ENCODE peak calls at places on chromosome 13, in seven cellular contexts. One of them, this sample, is unnamed.

GRCh38 chr13:23750383-23751121 is 138.6 kb downstream of the MIPEP start:
- DNase-seq in A549: no peak
- DNase-seq in Caco-2: no peak
- DNase-seq in CD8-positive, alpha-beta T cell: no peak
- DNase-seq in fibroblast of mammary gland: peak; percentile 60
- DNase-seq in cardiac fibroblast: peak; percentile 90
- DNase-seq in GM23338: no peak
- DNase-seq in this sample: peak; percentile 63

GRCh38 chr13:36214163-36214921 is at the start of gene SOHLH2:
- DNase-seq in GM23338: no peak
- DNase-seq in CD8-positive, alpha-beta T cell: no peak
- DNase-seq in fibroblast of mammary gland: no peak
- DNase-seq in A549: no peak
- DNase-seq in cardiac fibroblast: no peak
- DNase-seq in Caco-2: no peak
- DNase-seq in this sample: no peak

GRCh38 chr13:40169476-40169875 is 497.0 kb downstream of the FOXO1 start:
- DNase-seq in Caco-2: no peak
- DNase-seq in cardiac fibroblast: no peak
- DNase-seq in fibroblast of mammary gland: peak; percentile 21
- DNase-seq in GM23338: no peak
- DNase-seq in A549: no peak
- DNase-seq in CD8-positive, alpha-beta T cell: no peak
- DNase-seq in this sample: no peak

GRCh38 chr13:80116107-80116506 is 224.8 kb downstream of the SPRY2 start:
- DNase-seq in cardiac fibroblast: peak; percentile 74
- DNase-seq in GM23338: no peak
- DNase-seq in Caco-2: no peak
- DNase-seq in fibroblast of mammary gland: peak; percentile 88
- DNase-seq in CD8-positive, alpha-beta T cell: no peak
- DNase-seq in A549: no peak
- DNase-seq in this sample: peak; percentile 63

GRCh38 chr13:106003651-106004050 is 531.8 kb downstream of the EFNB2 start:
- DNase-seq in cardiac fibroblast: no peak
- DNase-seq in GM23338: no peak
- DNase-seq in A549: no peak
- DNase-seq in Caco-2: no peak
- DNase-seq in CD8-positive, alpha-beta T cell: no peak
- DNase-seq in fibroblast of mammary gland: no peak
- DNase-seq in this sample: no peak

GRCh38 chr13:78586706-78587105 is 16.6 kb downstream of the POU4F1 start:
- DNase-seq in fibroblast of mammary gland: no peak
- DNase-seq in cardiac fibroblast: no peak
- DNase-seq in Caco-2: no peak
- DNase-seq in A549: no peak
- DNase-seq in CD8-positive, alpha-beta T cell: no peak
- DNase-seq in GM23338: peak; percentile 96
- DNase-seq in this sample: no peak

GRCh38 chr13:53012707-53013106 is 15.9 kb upstream of the OLFM4 start:
- DNase-seq in fibroblast of mammary gland: no peak
- DNase-seq in CD8-positive, alpha-beta T cell: no peak
- DNase-seq in cardiac fibroblast: no peak
- DNase-seq in GM23338: no peak
- DNase-seq in A549: no peak
- DNase-seq in Caco-2: no peak
- DNase-seq in this sample: no peak

GRCh38 chr13:31846984-31847752 is 107.8 kb downstream of the RXFP2 start:
- DNase-seq in Caco-2: no peak
- DNase-seq in A549: no peak
- DNase-seq in CD8-positive, alpha-beta T cell: no peak
- DNase-seq in GM23338: peak; percentile 44
- DNase-seq in fibroblast of mammary gland: peak; percentile 8
- DNase-seq in cardiac fibroblast: peak; percentile 12
- DNase-seq in this sample: no peak

GRCh38 chr13:53004605-53005004 is 24.0 kb upstream of the OLFM4 start:
- DNase-seq in A549: no peak
- DNase-seq in cardiac fibroblast: no peak
- DNase-seq in fibroblast of mammary gland: no peak
- DNase-seq in CD8-positive, alpha-beta T cell: no peak
- DNase-seq in Caco-2: no peak
- DNase-seq in GM23338: no peak
- DNase-seq in this sample: no peak

GRCh38 chr13:90800082-90800746 is 547.3 kb upstream of the MIR17HG start:
- DNase-seq in fibroblast of mammary gland: no peak
- DNase-seq in cardiac fibroblast: peak; percentile 3
- DNase-seq in GM23338: no peak
- DNase-seq in A549: no peak
- DNase-seq in CD8-positive, alpha-beta T cell: no peak
- DNase-seq in Caco-2: no peak
- DNase-seq in this sample: peak; percentile 59

GRCh38 chr13:61760102-61760501 is 344.5 kb upstream of the PCDH20 start:
- DNase-seq in CD8-positive, alpha-beta T cell: no peak
- DNase-seq in GM23338: no peak
- DNase-seq in Caco-2: no peak
- DNase-seq in fibroblast of mammary gland: no peak
- DNase-seq in A549: no peak
- DNase-seq in cardiac fibroblast: no peak
- DNase-seq in this sample: no peak

GRCh38 chr13:98528663-98529064 is 48.2 kb downstream of the STK24 start:
- DNase-seq in CD8-positive, alpha-beta T cell: no peak
- DNase-seq in A549: no peak
- DNase-seq in fibroblast of mammary gland: peak; percentile 74
- DNase-seq in cardiac fibroblast: peak; percentile 36
- DNase-seq in GM23338: no peak
- DNase-seq in Caco-2: no peak
- DNase-seq in this sample: no peak

GRCh38 chr13:90723381-90723780 is 624.1 kb upstream of the MIR17HG start:
- DNase-seq in cardiac fibroblast: no peak
- DNase-seq in Caco-2: no peak
- DNase-seq in GM23338: no peak
- DNase-seq in A549: no peak
- DNase-seq in CD8-positive, alpha-beta T cell: no peak
- DNase-seq in fibroblast of mammary gland: no peak
- DNase-seq in this sample: no peak

GRCh38 chr13:32955881-32956594 is 60.2 kb upstream of the KL start:
- DNase-seq in GM23338: no peak
- DNase-seq in A549: no peak
- DNase-seq in cardiac fibroblast: no peak
- DNase-seq in CD8-positive, alpha-beta T cell: no peak
- DNase-seq in fibroblast of mammary gland: peak; percentile 3
- DNase-seq in Caco-2: no peak
- DNase-seq in this sample: no peak

GRCh38 chr13:51453308-51453958 is 597 bp upstream of the INTS6 start:
- DNase-seq in fibroblast of mammary gland: no peak
- DNase-seq in cardiac fibroblast: no peak
- DNase-seq in A549: no peak
- DNase-seq in GM23338: peak; percentile 74
- DNase-seq in Caco-2: no peak
- DNase-seq in CD8-positive, alpha-beta T cell: peak; percentile 92
- DNase-seq in this sample: no peak

GRCh38 chr13:111027481-111028439 is 87.3 kb upstream of the ARHGEF7 start:
- DNase-seq in fibroblast of mammary gland: peak; percentile 34
- DNase-seq in GM23338: no peak
- DNase-seq in cardiac fibroblast: peak; percentile 29
- DNase-seq in CD8-positive, alpha-beta T cell: no peak
- DNase-seq in A549: no peak
- DNase-seq in Caco-2: no peak
- DNase-seq in this sample: no peak

GRCh38 chr13:113103646-113104045 is 1.9 kb upstream of the F7 start:
- DNase-seq in A549: no peak
- DNase-seq in GM23338: no peak
- DNase-seq in fibroblast of mammary gland: no peak
- DNase-seq in cardiac fibroblast: no peak
- DNase-seq in CD8-positive, alpha-beta T cell: no peak
- DNase-seq in Caco-2: no peak
- DNase-seq in this sample: no peak

GRCh38 chr13:29538625-29538976 is 56.9 kb downstream of the SLC7A1 start:
- DNase-seq in A549: no peak
- DNase-seq in CD8-positive, alpha-beta T cell: no peak
- DNase-seq in fibroblast of mammary gland: no peak
- DNase-seq in GM23338: no peak
- DNase-seq in Caco-2: no peak
- DNase-seq in cardiac fibroblast: no peak
- DNase-seq in this sample: no peak

GRCh38 chr13:85974604-85975366 is 175.6 kb upstream of the SLITRK6 start:
- DNase-seq in fibroblast of mammary gland: peak; percentile 4
- DNase-seq in GM23338: no peak
- DNase-seq in CD8-positive, alpha-beta T cell: no peak
- DNase-seq in A549: no peak
- DNase-seq in Caco-2: no peak
- DNase-seq in cardiac fibroblast: peak; percentile 11
- DNase-seq in this sample: peak; percentile 50

GRCh38 chr13:84571264-84571663 is 689.0 kb upstream of the SLITRK1 start:
- DNase-seq in fibroblast of mammary gland: no peak
- DNase-seq in GM23338: peak; percentile 52
- DNase-seq in A549: no peak
- DNase-seq in cardiac fibroblast: no peak
- DNase-seq in CD8-positive, alpha-beta T cell: no peak
- DNase-seq in Caco-2: no peak
- DNase-seq in this sample: no peak

GRCh38 chr13:108944760-108945159 is 315.3 kb downstream of the MYO16 start:
- DNase-seq in CD8-positive, alpha-beta T cell: no peak
- DNase-seq in fibroblast of mammary gland: peak; percentile 88
- DNase-seq in GM23338: no peak
- DNase-seq in A549: peak; percentile 59
- DNase-seq in cardiac fibroblast: peak; percentile 82
- DNase-seq in Caco-2: no peak
- DNase-seq in this sample: peak; percentile 44

GRCh38 chr13:54950546-54950945 is 1921.9 kb downstream of the OLFM4 start:
- DNase-seq in GM23338: peak; percentile 41
- DNase-seq in Caco-2: no peak
- DNase-seq in A549: no peak
- DNase-seq in CD8-positive, alpha-beta T cell: no peak
- DNase-seq in cardiac fibroblast: no peak
- DNase-seq in fibroblast of mammary gland: no peak
- DNase-seq in this sample: no peak

GRCh38 chr13:54949735-54950134 is 1921.1 kb downstream of the OLFM4 start:
- DNase-seq in cardiac fibroblast: no peak
- DNase-seq in GM23338: no peak
- DNase-seq in Caco-2: no peak
- DNase-seq in fibroblast of mammary gland: no peak
- DNase-seq in A549: no peak
- DNase-seq in CD8-positive, alpha-beta T cell: no peak
- DNase-seq in this sample: no peak

GRCh38 chr13:54958781-54959180 is 1930.2 kb downstream of the OLFM4 start:
- DNase-seq in GM23338: peak; percentile 5
- DNase-seq in cardiac fibroblast: no peak
- DNase-seq in Caco-2: no peak
- DNase-seq in fibroblast of mammary gland: no peak
- DNase-seq in CD8-positive, alpha-beta T cell: no peak
- DNase-seq in A549: no peak
- DNase-seq in this sample: no peak

GRCh38 chr13:54953786-54954185 is 1925.2 kb downstream of the OLFM4 start:
- DNase-seq in cardiac fibroblast: no peak
- DNase-seq in CD8-positive, alpha-beta T cell: no peak
- DNase-seq in GM23338: no peak
- DNase-seq in fibroblast of mammary gland: no peak
- DNase-seq in Caco-2: no peak
- DNase-seq in A549: no peak
- DNase-seq in this sample: no peak
- TF ChIP-seq CTCF in cardiac fibroblast: no peak
- TF ChIP-seq CTCF in CD8-positive, alpha-beta T cell: no peak
- TF ChIP-seq CTCF in GM23338: no peak
- TF ChIP-seq CTCF in fibroblast of mammary gland: no peak
- TF ChIP-seq CTCF in Caco-2: no peak
- TF ChIP-seq CTCF in A549: no peak
- TF ChIP-seq CTCF in this sample: no peak

GRCh38 chr13:99953138-99953755 is 18.3 kb downstream of the ZIC5 start:
- DNase-seq in fibroblast of mammary gland: no peak
- DNase-seq in cardiac fibroblast: no peak
- DNase-seq in Caco-2: no peak
- DNase-seq in GM23338: no peak
- DNase-seq in CD8-positive, alpha-beta T cell: no peak
- DNase-seq in A549: no peak
- DNase-seq in this sample: no peak

GRCh38 chr13:99956473-99957349 is 14.9 kb downstream of the ZIC5 start:
- DNase-seq in Caco-2: no peak
- DNase-seq in fibroblast of mammary gland: no peak
- DNase-seq in A549: no peak
- DNase-seq in GM23338: peak; percentile 60
- DNase-seq in cardiac fibroblast: no peak
- DNase-seq in CD8-positive, alpha-beta T cell: peak; percentile 48
- DNase-seq in this sample: no peak

GRCh38 chr13:99958402-99959126 is 13.0 kb downstream of the ZIC5 start:
- DNase-seq in CD8-positive, alpha-beta T cell: no peak
- DNase-seq in fibroblast of mammary gland: no peak
- DNase-seq in Caco-2: no peak
- DNase-seq in cardiac fibroblast: no peak
- DNase-seq in A549: no peak
- DNase-seq in GM23338: peak; percentile 85
- DNase-seq in this sample: no peak

GRCh38 chr13:99955107-99955746 is 16.3 kb downstream of the ZIC5 start:
- DNase-seq in GM23338: peak; percentile 60
- DNase-seq in fibroblast of mammary gland: no peak
- DNase-seq in Caco-2: no peak
- DNase-seq in cardiac fibroblast: no peak
- DNase-seq in A549: no peak
- DNase-seq in CD8-positive, alpha-beta T cell: no peak
- DNase-seq in this sample: no peak

GRCh38 chr13:99955747-99956472 is 15.7 kb downstream of the ZIC5 start:
- DNase-seq in cardiac fibroblast: peak; percentile 7
- DNase-seq in CD8-positive, alpha-beta T cell: no peak
- DNase-seq in Caco-2: no peak
- DNase-seq in fibroblast of mammary gland: peak; percentile 43
- DNase-seq in A549: no peak
- DNase-seq in GM23338: peak; percentile 56
- DNase-seq in this sample: peak; percentile 27
- H3K4me3 ChIP-seq in cardiac fibroblast: peak overlapping the region; percentile 5
- H3K4me3 ChIP-seq in CD8-positive, alpha-beta T cell: no peak overlapping the region
- H3K4me3 ChIP-seq in Caco-2: no peak overlapping the region
- H3K4me3 ChIP-seq in fibroblast of mammary gland: peak overlapping the region; percentile 3
- H3K4me3 ChIP-seq in A549: no peak overlapping the region
- H3K4me3 ChIP-seq in GM23338: peak overlapping the region; percentile 84
- H3K4me3 ChIP-seq in this sample: peak overlapping the region; percentile 7

GRCh38 chr13:20990910-20991525 is 70.4 kb downstream of the LATS2 start:
- DNase-seq in GM23338: peak; percentile 39
- DNase-seq in cardiac fibroblast: no peak
- DNase-seq in A549: no peak
- DNase-seq in fibroblast of mammary gland: no peak
- DNase-seq in CD8-positive, alpha-beta T cell: no peak
- DNase-seq in Caco-2: no peak
- DNase-seq in this sample: no peak
- TF ChIP-seq CTCF in GM23338: peak; percentile 6
- TF ChIP-seq CTCF in cardiac fibroblast: no peak
- TF ChIP-seq CTCF in A549: no peak
- TF ChIP-seq CTCF in fibroblast of mammary gland: no peak
- TF ChIP-seq CTCF in CD8-positive, alpha-beta T cell: no peak
- TF ChIP-seq CTCF in Caco-2: no peak
- TF ChIP-seq CTCF in this sample: no peak

GRCh38 chr13:66888698-66889097 is 341.4 kb downstream of the PCDH9 start:
- DNase-seq in GM23338: no peak
- DNase-seq in A549: no peak
- DNase-seq in Caco-2: no peak
- DNase-seq in fibroblast of mammary gland: peak; percentile 1
- DNase-seq in CD8-positive, alpha-beta T cell: no peak
- DNase-seq in cardiac fibroblast: peak; percentile 25
- DNase-seq in this sample: peak; percentile 16

GRCh38 chr13:66886248-66886647 is 343.9 kb downstream of the PCDH9 start:
- DNase-seq in GM23338: peak; percentile 3
- DNase-seq in fibroblast of mammary gland: no peak
- DNase-seq in Caco-2: no peak
- DNase-seq in A549: no peak
- DNase-seq in cardiac fibroblast: no peak
- DNase-seq in CD8-positive, alpha-beta T cell: no peak
- DNase-seq in this sample: no peak

GRCh38 chr13:66887088-66887487 is 343.0 kb downstream of the PCDH9 start:
- DNase-seq in Caco-2: no peak
- DNase-seq in cardiac fibroblast: peak; percentile 18
- DNase-seq in GM23338: no peak
- DNase-seq in fibroblast of mammary gland: peak; percentile 41
- DNase-seq in A549: no peak
- DNase-seq in CD8-positive, alpha-beta T cell: no peak
- DNase-seq in this sample: peak; percentile 48
- H3K4me3 ChIP-seq in Caco-2: no peak overlapping the region
- H3K4me3 ChIP-seq in cardiac fibroblast: no peak overlapping the region
- H3K4me3 ChIP-seq in GM23338: no peak overlapping the region
- H3K4me3 ChIP-seq in fibroblast of mammary gland: no peak overlapping the region
- H3K4me3 ChIP-seq in A549: no peak overlapping the region
- H3K4me3 ChIP-seq in CD8-positive, alpha-beta T cell: no peak overlapping the region
- H3K4me3 ChIP-seq in this sample: no peak overlapping the region

This sample was measured in fibroblast of pulmonary artery.